ENCODE peak calls at places on chromosomes 3 and 15, in seven cellular contexts. A is cardiac fibroblast; C is choroid plexus epithelial cell; Z is fibroblast of the aortic adventitia; W is HCT116; K is activated CD8-positive, alpha-beta memory T cell treated with anti-CD3 and anti-CD28 coated beads for 24 hours; Y is effector memory CD4-positive, alpha-beta T cell. M is an unnamed sample.

GRCh38 chr15:63528138-63528659 is 23.8 kb downstream of the USP3 start:
- DNase-seq in A (no peak), C (no peak), Z (no peak), W (no peak), K (no peak), Y (no peak), M (no peak)

GRCh38 chr3:93906245-93906644 is 67.5 kb downstream of the PROS1 start:
- DNase-seq in A (no peak), C (no peak), Z (no peak), W (no peak), K (no peak), Y (no peak), M (no peak)

GRCh38 chr3:188242426-188243123 is 88.6 kb downstream of the LPP start:
- DNase-seq in A (peak; percentile 51), C (no peak), Z (no peak), W (no peak), K (no peak), Y (no peak), M (no peak)

GRCh38 chr15:48416301-48416700 is 85.1 kb downstream of the DUT start:
- DNase-seq in A (no peak), C (no peak), Z (peak; percentile 55), W (no peak), K (no peak), Y (no peak), M (no peak)

GRCh38 chr3:69306239-69307185 is 79.4 kb downstream of the FRMD4B start:
- DNase-seq in A (peak; percentile 91), C (peak; percentile 97), Z (peak; percentile 88), W (peak; percentile 59), K (peak; percentile 78), Y (peak; percentile 34), M (peak; percentile 92)

GRCh38 chr3:58041182-58041825 is 33.1 kb downstream of the FLNB start:
- DNase-seq in A (peak; percentile 53), C (peak; percentile 62), Z (no peak), W (no peak), K (no peak), Y (no peak), M (peak; percentile 63)

GRCh38 chr15:73922186-73923151 is 3.8 kb upstream of the LOXL1 start:
- DNase-seq in A (peak; percentile 81), C (peak; percentile 70), Z (peak; percentile 85), W (no peak), K (no peak), Y (no peak), M (peak; percentile 80)

GRCh38 chr15:91915576-91915975 is 62.1 kb downstream of the SLCO3A1 start:
- DNase-seq in A (no peak), C (no peak), Z (no peak), W (no peak), K (no peak), Y (no peak), M (no peak)

M was measured in myocyte.